ENCODE peak calls at places on chromosomes 16 and 17, in nine cellular contexts. B is EL; E is activated naive CD8-positive, alpha-beta T cell treated with anti-CD3 and anti-CD28 coated beads, Interleukin-2, amount 50 U/mL, for 24 hours; F is ACHN; O is AG04450; K is activated T-helper 1 cell treated with anti-CD3 and anti-CD28 coated beads, Interleukin-12 subunit alpha, Interleukin-12 subunit beta, Interleukin-2, Interleukin-4 antibody, amounts not matched to agents 30 ng/mL and 10 ng/mL and 1 ng/mL, durations not matched to agents 14 hours and 24 hours and 36 hours; J is AG09319; I is activated T-cell treated with anti-CD3 and anti-CD28 coated beads for 4 hours; X is HFFc6. Z is an unnamed sample.

GRCh38 chr17:21303441-21304065 is 19.0 kb downstream of the MAP2K3 start:
- DNase-seq in B (no peak), E (no peak), F (no peak), O (no peak), K (no peak), J (no peak), I (no peak), X (no peak), Z (no peak)

GRCh38 chr17:2624292-2624731 is 30.9 kb downstream of the PAFAH1B1 start:
- DNase-seq in B (no peak), E (no peak), F (no peak), O (no peak), K (no peak), J (no peak), I (no peak), X (no peak), Z (no peak)

GRCh38 chr16:68186877-68187276 is 49.0 kb downstream of the ESRP2 start:
- DNase-seq in B (no peak), E (no peak), F (no peak), O (no peak), K (no peak), J (no peak), I (no peak), X (no peak), Z (no peak)

GRCh38 chr17:70185280-70185679 is 15.9 kb downstream of the KCNJ2 start:
- DNase-seq in B (no peak), E (no peak), F (no peak), O (no peak), K (no peak), J (no peak), I (no peak), X (no peak), Z (no peak)

GRCh38 chr17:80523054-80523744 is 21.4 kb upstream of the RPTOR start:
- DNase-seq in B (no peak), E (no peak), F (no peak), O (no peak), K (no peak), J (no peak), I (no peak), X (no peak), Z (no peak)

GRCh38 chr16:81627024-81627423 is 152.1 kb upstream of the PLCG2 start:
- DNase-seq in B (peak), E (no peak), F (no peak), O (no peak), K (no peak), J (no peak), I (no peak), X (peak), Z (no peak)

GRCh38 chr17:70655179-70655578 is 485.8 kb downstream of the KCNJ2 start:
- DNase-seq in B (no peak), E (no peak), F (no peak), O (no peak), K (no peak), J (no peak), I (no peak), X (no peak), Z (peak)

GRCh38 chr17:41589301-41589700 is 2.6 kb upstream of the KRT14 start:
- DNase-seq in B (no peak), E (no peak), F (no peak), O (no peak), K (no peak), J (no peak), I (no peak), X (no peak), Z (no peak)

GRCh38 chr16:31869511-31870201 is 4.0 kb upstream of the ZNF267 start:
- DNase-seq in B (peak), E (peak), F (peak), O (peak), K (peak), J (no peak), I (peak), X (peak), Z (peak)

GRCh38 chr17:63437287-63438091 is 8.6 kb downstream of the CYB561 start:
- DNase-seq in B (no peak), E (no peak), F (no peak), O (no peak), K (no peak), J (no peak), I (no peak), X (no peak), Z (no peak)

GRCh38 chr17:77728022-77728671 is 230.4 kb upstream of the TNRC6C start:
- DNase-seq in B (peak), E (no peak), F (no peak), O (no peak), K (no peak), J (peak), I (no peak), X (peak), Z (no peak)